ENCODE peak calls at places on chromosomes 16 and 17, in ten cellular contexts. G is LHCN-M2, S is T-helper 1 cell, H is islet precursor cell, M is SK-MEL-5, N is NCI-H226, E is left colon, K is SJCRH30, W is NCI-H345, L is kidney tubule cell. Z is an unnamed sample.

GRCh38 chr16:24957887-24958286 is 57.3 kb downstream of the ARHGAP17 start:
- DNase-seq in G (no peak), S (no peak), H (no peak), M (no peak), N (no peak), E (peak), K (no peak), W (no peak), L (no peak), Z (no peak)

GRCh38 chr17:7043544-7044268 is at the start of gene SLC16A11:
- DNase-seq in G (no peak), S (no peak), H (no peak), M (no peak), N (no peak), E (peak), K (peak), W (peak), L (no peak), Z (no peak)

GRCh38 chr16:84498859-84499620 is 5.4 kb downstream of the MEAK7 start:
- DNase-seq in G (no peak), S (no peak), H (peak), M (no peak), N (no peak), E (no peak), K (no peak), W (no peak), L (peak), Z (peak)

GRCh38 chr16:19858006-19858653 is 26.5 kb downstream of the GPRC5B start:
- DNase-seq in G (no peak), S (no peak), H (no peak), M (no peak), N (no peak), E (no peak), K (no peak), W (no peak), L (no peak), Z (no peak)

GRCh38 chr17:74239169-74239568 is 25.8 kb downstream of the TTYH2 start:
- DNase-seq in G (no peak), S (no peak), H (no peak), M (no peak), N (no peak), E (peak), K (no peak), W (no peak), L (no peak), Z (no peak)

GRCh38 chr16:86313631-86314030 is 196.7 kb upstream of the FOXF1 start:
- DNase-seq in G (no peak), S (no peak), H (no peak), M (no peak), N (no peak), E (no peak), K (no peak), W (no peak), L (no peak), Z (no peak)

GRCh38 chr17:15488557-15488956 is 21.1 kb upstream of the CDRT4 start:
- DNase-seq in G (no peak), S (no peak), H (no peak), M (no peak), N (no peak), E (no peak), K (peak), W (no peak), L (no peak), Z (no peak)

GRCh38 chr17:70588003-70588402 is 418.7 kb downstream of the KCNJ2 start:
- DNase-seq in G (peak), S (no peak), H (no peak), M (no peak), N (no peak), E (no peak), K (no peak), W (no peak), L (peak), Z (peak)

GRCh38 chr16:12059216-12059769 is 82.8 kb downstream of the SNX29 start:
- DNase-seq in G (no peak), S (no peak), H (no peak), M (no peak), N (no peak), E (no peak), K (no peak), W (no peak), L (peak), Z (peak)

GRCh38 chr16:10182186-10182683 is at the start of gene GRIN2A:
- DNase-seq in G (no peak), S (no peak), H (no peak), M (no peak), N (no peak), E (no peak), K (no peak), W (no peak), L (no peak), Z (peak)

GRCh38 chr16:19589771-19590302 is 34.3 kb downstream of the VPS35L start:
- DNase-seq in G (peak), S (no peak), H (no peak), M (no peak), N (no peak), E (no peak), K (no peak), W (no peak), L (no peak), Z (no peak)

GRCh38 chr16:89193021-89193575 is 7.2 kb downstream of the SLC22A31 start:
- DNase-seq in G (no peak), S (peak), H (peak), M (peak), N (peak), E (no peak), K (no peak), W (peak), L (peak), Z (no peak)

GRCh38 chr16:28258571-28258970 is 33.8 kb upstream of the SBK1 start:
- DNase-seq in G (no peak), S (no peak), H (peak), M (no peak), N (no peak), E (no peak), K (peak), W (no peak), L (peak), Z (no peak)

GRCh38 chr17:51397361-51398127 is 137.2 kb downstream of the UTP18 start:
- DNase-seq in G (peak), S (no peak), H (peak), M (no peak), N (peak), E (no peak), K (no peak), W (no peak), L (peak), Z (peak)

GRCh38 chr16:50864386-50864785 is 122.5 kb downstream of the CYLD start:
- DNase-seq in G (no peak), S (no peak), H (no peak), M (no peak), N (no peak), E (no peak), K (no peak), W (no peak), L (no peak), Z (no peak)

GRCh38 chr16:87273471-87274030 is 43.6 kb downstream of the C16orf95 start:
- DNase-seq in G (no peak), S (no peak), H (no peak), M (no peak), N (no peak), E (no peak), K (no peak), W (no peak), L (no peak), Z (no peak)

GRCh38 chr16:10569629-10570028 is 10.8 kb downstream of the EMP2 start:
- DNase-seq in G (peak), S (no peak), H (no peak), M (no peak), N (no peak), E (no peak), K (no peak), W (no peak), L (no peak), Z (peak)

Z was measured in M059J.